ENCODE peak calls at places on chromosomes 16 and 17, in ten cellular contexts. I is natural killer cell; W is ACHN; K is cortex of kidney; T is DMS 273 treated with DMSO at 0.1 percent for 48 hours; M is SW480; B is activated CD4-positive, alpha-beta T cell treated with anti-CD3 and anti-CD28 coated beads for 4 hours; S is GM12892; Q is AG04450; H is memory B cell. D is an unnamed sample.

GRCh38 chr17:2867441-2868424 is 71.5 kb downstream of the RAP1GAP2 start:
- DNase-seq in I (no peak), W (no peak), K (no peak), T (no peak), M (no peak), B (no peak), S (no peak), Q (peak; percentile 38), H (no peak), D (no peak)

GRCh38 chr17:63476857-63477470 is at the start of gene ACE:
- DNase-seq in I (no peak), W (peak; percentile 19), K (no peak), T (no peak), M (peak; percentile 68), B (peak; percentile 41), S (no peak), Q (no peak), H (peak; percentile 32), D (peak; percentile 45)

GRCh38 chr17:27576429-27577123 is 54.4 kb upstream of the LGALS9 start:
- DNase-seq in I (no peak), W (no peak), K (no peak), T (no peak), M (no peak), B (no peak), S (no peak), Q (no peak), H (no peak), D (no peak)

GRCh38 chr17:78645421-78646295 is 68.5 kb upstream of the DNAH17 start:
- DNase-seq in I (no peak), W (no peak), K (no peak), T (no peak), M (no peak), B (peak; percentile 63), S (peak; percentile 79), Q (no peak), H (peak; percentile 79), D (peak; percentile 34)

GRCh38 chr16:78045865-78046581 is 23.7 kb downstream of the CLEC3A start:
- DNase-seq in I (peak; percentile 31), W (peak; percentile 85), K (no peak), T (no peak), M (no peak), B (no peak), S (peak; percentile 19), Q (peak; percentile 4), H (no peak), D (peak; percentile 7)

GRCh38 chr17:43367588-43368242 is 31.1 kb upstream of the ARL4D start:
- DNase-seq in I (no peak), W (peak; percentile 99), K (no peak), T (peak; percentile 70), M (peak; percentile 98), B (peak; percentile 28), S (peak; percentile 38), Q (peak; percentile 97), H (no peak), D (no peak)

GRCh38 chr17:64084086-64084939 is 45.6 kb downstream of the ERN1 start:
- DNase-seq in I (no peak), W (no peak), K (no peak), T (no peak), M (peak; percentile 84), B (no peak), S (no peak), Q (no peak), H (no peak), D (no peak)

GRCh38 chr17:57454729-57455062 is 198.4 kb downstream of the MSI2 start:
- DNase-seq in I (no peak), W (no peak), K (no peak), T (no peak), M (no peak), B (no peak), S (no peak), Q (no peak), H (no peak), D (no peak)

GRCh38 chr17:67055041-67055443 is 10.7 kb downstream of the CACNG1 start:
- DNase-seq in I (no peak), W (no peak), K (no peak), T (no peak), M (no peak), B (no peak), S (no peak), Q (no peak), H (no peak), D (no peak)

GRCh38 chr17:76353004-76353598 is 615 bp downstream of the PRPSAP1 start:
- DNase-seq in I (peak; percentile 29), W (peak; percentile 17), K (no peak), T (no peak), M (peak; percentile 25), B (peak; percentile 10), S (peak; percentile 70), Q (no peak), H (no peak), D (no peak)

GRCh38 chr17:42748906-42749798 is 4.3 kb upstream of the EZH1 start:
- DNase-seq in I (no peak), W (no peak), K (no peak), T (no peak), M (no peak), B (no peak), S (no peak), Q (no peak), H (no peak), D (no peak)

GRCh38 chr17:21214777-21215541 is 998 bp upstream of the TMEM11 start:
- DNase-seq in I (no peak), W (no peak), K (no peak), T (no peak), M (no peak), B (no peak), S (no peak), Q (no peak), H (peak; percentile 5), D (no peak)

GRCh38 chr16:80557037-80557436 is 16.2 kb downstream of the DYNLRB2 start:
- DNase-seq in I (no peak), W (no peak), K (no peak), T (no peak), M (no peak), B (no peak), S (no peak), Q (no peak), H (no peak), D (no peak)

GRCh38 chr17:37259030-37259735 is 116.6 kb upstream of the C17orf78 start:
- DNase-seq in I (no peak), W (peak; percentile 38), K (no peak), T (no peak), M (no peak), B (no peak), S (no peak), Q (no peak), H (no peak), D (no peak)

GRCh38 chr16:56113223-56113622 is 78.1 kb upstream of the GNAO1 start:
- DNase-seq in I (no peak), W (no peak), K (no peak), T (no peak), M (no peak), B (no peak), S (no peak), Q (no peak), H (no peak), D (no peak)

GRCh38 chr16:16778322-16778721 is 399.4 kb downstream of the NPIPA7 start:
- DNase-seq in I (no peak), W (no peak), K (no peak), T (no peak), M (no peak), B (no peak), S (no peak), Q (no peak), H (no peak), D (no peak)

GRCh38 chr16:50414152-50414551 is 45.4 kb upstream of the BRD7 start:
- DNase-seq in I (no peak), W (no peak), K (no peak), T (no peak), M (no peak), B (no peak), S (no peak), Q (no peak), H (no peak), D (no peak)

GRCh38 chr16:85151603-85152413 is 39.5 kb upstream of the CIBAR2 start:
- DNase-seq in I (no peak), W (no peak), K (no peak), T (peak; percentile 90), M (no peak), B (no peak), S (peak; percentile 63), Q (peak; percentile 38), H (no peak), D (no peak)

GRCh38 chr17:42667088-42667951 is 8.2 kb downstream of the TUBG2 start:
- DNase-seq in I (no peak), W (peak; percentile 97), K (no peak), T (peak; percentile 20), M (peak; percentile 88), B (no peak), S (no peak), Q (no peak), H (no peak), D (no peak)

GRCh38 chr16:11312718-11313492 is 31.8 kb upstream of the PRM1 start:
- DNase-seq in I (no peak), W (peak; percentile 79), K (no peak), T (no peak), M (peak; percentile 72), B (no peak), S (no peak), Q (no peak), H (no peak), D (no peak)

GRCh38 chr16:3961449-3961849 is 80.9 kb upstream of the CREBBP start:
- DNase-seq in I (no peak), W (peak; percentile 32), K (no peak), T (no peak), M (peak; percentile 72), B (no peak), S (no peak), Q (no peak), H (no peak), D (no peak)

GRCh38 chr16:4450921-4451619 is 23.4 kb downstream of the NMRAL1 start:
- DNase-seq in I (no peak), W (no peak), K (no peak), T (no peak), M (no peak), B (no peak), S (no peak), Q (no peak), H (no peak), D (no peak)

GRCh38 chr17:42183741-42184711 is 1.2 kb downstream of the HCRT start:
- DNase-seq in I (peak; percentile 82), W (peak; percentile 82), K (no peak), T (peak; percentile 27), M (peak; percentile 54), B (peak; percentile 74), S (peak; percentile 94), Q (peak; percentile 21), H (peak; percentile 80), D (peak; percentile 54)

GRCh38 chr17:915416-916201 is 64.0 kb downstream of the NXN start:
- DNase-seq in I (no peak), W (no peak), K (no peak), T (no peak), M (no peak), B (no peak), S (no peak), Q (no peak), H (no peak), D (no peak)

GRCh38 chr17:72387487-72387886 is 266.7 kb downstream of the SOX9 start:
- DNase-seq in I (no peak), W (peak; percentile 95), K (no peak), T (no peak), M (peak; percentile 94), B (no peak), S (no peak), Q (peak; percentile 84), H (no peak), D (no peak)

GRCh38 chr17:68346448-68346847 is 55.2 kb downstream of the ARSG start:
- DNase-seq in I (peak; percentile 59), W (no peak), K (no peak), T (no peak), M (no peak), B (peak; percentile 64), S (peak; percentile 57), Q (no peak), H (peak; percentile 70), D (peak; percentile 49)

GRCh38 chr17:79907855-79908254 is 68.6 kb upstream of the CBX4 start:
- DNase-seq in I (no peak), W (no peak), K (no peak), T (no peak), M (no peak), B (no peak), S (no peak), Q (no peak), H (no peak), D (no peak)

GRCh38 chr16:75288596-75289120 is 37.2 kb upstream of the BCAR1 start:
- DNase-seq in I (peak; percentile 66), W (no peak), K (no peak), T (no peak), M (peak; percentile 83), B (peak; percentile 26), S (no peak), Q (no peak), H (no peak), D (peak; percentile 45)

D was measured in naive thymus-derived CD4-positive, alpha-beta T cell.